ENCODE peak calls at places on chromosomes 7 and 10, in four cellular contexts. One of them, this sample, is unnamed.

GRCh38 chr7:131633342-131633843 is 77.0 kb upstream of the PODXL start:
- DNase-seq in activated CD4-positive, CD25-positive, alpha-beta regulatory T cell treated with anti-CD3 and anti-CD28 coated beads, Interleukin-2, amount 50 U/mL, for 16 hours: no peak
- DNase-seq in Caki2: no peak
- DNase-seq in activated naive CD4-positive, alpha-beta T cell treated with Interleukin-2 at 50 U/mL for 16 hours: no peak
- DNase-seq in this sample: no peak

GRCh38 chr7:93923291-93923690 is 1.8 kb downstream of the GNG11 start:
- DNase-seq in activated CD4-positive, CD25-positive, alpha-beta regulatory T cell treated with anti-CD3 and anti-CD28 coated beads, Interleukin-2, amount 50 U/mL, for 16 hours: no peak
- DNase-seq in activated naive CD4-positive, alpha-beta T cell treated with Interleukin-2 at 50 U/mL for 16 hours: no peak
- DNase-seq in Caki2: peak
- DNase-seq in this sample: no peak

GRCh38 chr7:107161415-107161814 is 7.4 kb upstream of the HBP1 start:
- DNase-seq in Caki2: no peak
- DNase-seq in activated CD4-positive, CD25-positive, alpha-beta regulatory T cell treated with anti-CD3 and anti-CD28 coated beads, Interleukin-2, amount 50 U/mL, for 16 hours: no peak
- DNase-seq in activated naive CD4-positive, alpha-beta T cell treated with Interleukin-2 at 50 U/mL for 16 hours: no peak
- DNase-seq in this sample: no peak

GRCh38 chr10:80448204-80448603 is 5.9 kb upstream of the TSPAN14 start:
- DNase-seq in Caki2: no peak
- DNase-seq in activated CD4-positive, CD25-positive, alpha-beta regulatory T cell treated with anti-CD3 and anti-CD28 coated beads, Interleukin-2, amount 50 U/mL, for 16 hours: no peak
- DNase-seq in activated naive CD4-positive, alpha-beta T cell treated with Interleukin-2 at 50 U/mL for 16 hours: no peak
- DNase-seq in this sample: no peak

GRCh38 chr7:117114272-117114671 is 161.0 kb downstream of the ST7 start:
- DNase-seq in Caki2: no peak
- DNase-seq in activated CD4-positive, CD25-positive, alpha-beta regulatory T cell treated with anti-CD3 and anti-CD28 coated beads, Interleukin-2, amount 50 U/mL, for 16 hours: no peak
- DNase-seq in activated naive CD4-positive, alpha-beta T cell treated with Interleukin-2 at 50 U/mL for 16 hours: no peak
- DNase-seq in this sample: no peak

GRCh38 chr10:51176976-51177690 is 102.8 kb downstream of the PRKG1 start:
- DNase-seq in activated naive CD4-positive, alpha-beta T cell treated with Interleukin-2 at 50 U/mL for 16 hours: no peak
- DNase-seq in activated CD4-positive, CD25-positive, alpha-beta regulatory T cell treated with anti-CD3 and anti-CD28 coated beads, Interleukin-2, amount 50 U/mL, for 16 hours: no peak
- DNase-seq in Caki2: no peak
- DNase-seq in this sample: no peak

GRCh38 chr7:90768301-90768700 is 172.2 kb downstream of the CDK14 start:
- DNase-seq in activated CD4-positive, CD25-positive, alpha-beta regulatory T cell treated with anti-CD3 and anti-CD28 coated beads, Interleukin-2, amount 50 U/mL, for 16 hours: no peak
- DNase-seq in activated naive CD4-positive, alpha-beta T cell treated with Interleukin-2 at 50 U/mL for 16 hours: no peak
- DNase-seq in Caki2: no peak
- DNase-seq in this sample: no peak

GRCh38 chr7:107068156-107068555 is 23.7 kb downstream of the PRKAR2B start:
- DNase-seq in Caki2: no peak
- DNase-seq in activated naive CD4-positive, alpha-beta T cell treated with Interleukin-2 at 50 U/mL for 16 hours: no peak
- DNase-seq in activated CD4-positive, CD25-positive, alpha-beta regulatory T cell treated with anti-CD3 and anti-CD28 coated beads, Interleukin-2, amount 50 U/mL, for 16 hours: no peak
- DNase-seq in this sample: no peak

GRCh38 chr7:89002942-89003618 is 207.5 kb upstream of the TEX47 start:
- DNase-seq in Caki2: no peak
- DNase-seq in activated CD4-positive, CD25-positive, alpha-beta regulatory T cell treated with anti-CD3 and anti-CD28 coated beads, Interleukin-2, amount 50 U/mL, for 16 hours: no peak
- DNase-seq in activated naive CD4-positive, alpha-beta T cell treated with Interleukin-2 at 50 U/mL for 16 hours: no peak
- DNase-seq in this sample: no peak

GRCh38 chr7:106071356-106071998 is 40.6 kb downstream of the SYPL1 start:
- DNase-seq in Caki2: no peak
- DNase-seq in activated naive CD4-positive, alpha-beta T cell treated with Interleukin-2 at 50 U/mL for 16 hours: peak
- DNase-seq in activated CD4-positive, CD25-positive, alpha-beta regulatory T cell treated with anti-CD3 and anti-CD28 coated beads, Interleukin-2, amount 50 U/mL, for 16 hours: peak
- DNase-seq in this sample: peak

GRCh38 chr10:54284526-54285193 is 516.4 kb downstream of the PCDH15 start:
- DNase-seq in Caki2: peak
- DNase-seq in activated naive CD4-positive, alpha-beta T cell treated with Interleukin-2 at 50 U/mL for 16 hours: no peak
- DNase-seq in activated CD4-positive, CD25-positive, alpha-beta regulatory T cell treated with anti-CD3 and anti-CD28 coated beads, Interleukin-2, amount 50 U/mL, for 16 hours: no peak
- DNase-seq in this sample: no peak

GRCh38 chr10:48358162-48358561 is 51.7 kb downstream of the MAPK8 start:
- DNase-seq in activated naive CD4-positive, alpha-beta T cell treated with Interleukin-2 at 50 U/mL for 16 hours: no peak
- DNase-seq in Caki2: no peak
- DNase-seq in activated CD4-positive, CD25-positive, alpha-beta regulatory T cell treated with anti-CD3 and anti-CD28 coated beads, Interleukin-2, amount 50 U/mL, for 16 hours: no peak
- DNase-seq in this sample: no peak

GRCh38 chr7:105219771-105220160 is 169.0 kb downstream of the SRPK2 start:
- DNase-seq in activated naive CD4-positive, alpha-beta T cell treated with Interleukin-2 at 50 U/mL for 16 hours: no peak
- DNase-seq in activated CD4-positive, CD25-positive, alpha-beta regulatory T cell treated with anti-CD3 and anti-CD28 coated beads, Interleukin-2, amount 50 U/mL, for 16 hours: no peak
- DNase-seq in Caki2: no peak
- DNase-seq in this sample: no peak

GRCh38 chr10:102501201-102502028 is 1.1 kb downstream of the ACTR1A start:
- DNase-seq in Caki2: no peak
- DNase-seq in activated naive CD4-positive, alpha-beta T cell treated with Interleukin-2 at 50 U/mL for 16 hours: no peak
- DNase-seq in activated CD4-positive, CD25-positive, alpha-beta regulatory T cell treated with anti-CD3 and anti-CD28 coated beads, Interleukin-2, amount 50 U/mL, for 16 hours: no peak
- DNase-seq in this sample: no peak

GRCh38 chr10:10826125-10826524 is 191.5 kb upstream of the CELF2 start:
- DNase-seq in Caki2: peak
- DNase-seq in activated naive CD4-positive, alpha-beta T cell treated with Interleukin-2 at 50 U/mL for 16 hours: no peak
- DNase-seq in activated CD4-positive, CD25-positive, alpha-beta regulatory T cell treated with anti-CD3 and anti-CD28 coated beads, Interleukin-2, amount 50 U/mL, for 16 hours: no peak
- DNase-seq in this sample: no peak

GRCh38 chr7:130367088-130367755 is 13.1 kb upstream of the CPA1 start:
- DNase-seq in Caki2: no peak
- DNase-seq in activated CD4-positive, CD25-positive, alpha-beta regulatory T cell treated with anti-CD3 and anti-CD28 coated beads, Interleukin-2, amount 50 U/mL, for 16 hours: peak
- DNase-seq in activated naive CD4-positive, alpha-beta T cell treated with Interleukin-2 at 50 U/mL for 16 hours: no peak
- DNase-seq in this sample: peak

GRCh38 chr7:135253851-135254815 is 20.5 kb downstream of the STRA8 start:
- DNase-seq in activated naive CD4-positive, alpha-beta T cell treated with Interleukin-2 at 50 U/mL for 16 hours: no peak
- DNase-seq in Caki2: peak
- DNase-seq in activated CD4-positive, CD25-positive, alpha-beta regulatory T cell treated with anti-CD3 and anti-CD28 coated beads, Interleukin-2, amount 50 U/mL, for 16 hours: no peak
- DNase-seq in this sample: no peak

GRCh38 chr10:119125942-119126341 is 22.0 kb downstream of the DENND10 start:
- DNase-seq in activated CD4-positive, CD25-positive, alpha-beta regulatory T cell treated with anti-CD3 and anti-CD28 coated beads, Interleukin-2, amount 50 U/mL, for 16 hours: no peak
- DNase-seq in Caki2: no peak
- DNase-seq in activated naive CD4-positive, alpha-beta T cell treated with Interleukin-2 at 50 U/mL for 16 hours: no peak
- DNase-seq in this sample: no peak

GRCh38 chr7:72924417-72924747 is 513 bp upstream of the POM121 start:
- DNase-seq in Caki2: no peak
- DNase-seq in activated CD4-positive, CD25-positive, alpha-beta regulatory T cell treated with anti-CD3 and anti-CD28 coated beads, Interleukin-2, amount 50 U/mL, for 16 hours: no peak
- DNase-seq in activated naive CD4-positive, alpha-beta T cell treated with Interleukin-2 at 50 U/mL for 16 hours: no peak
- DNase-seq in this sample: no peak

GRCh38 chr10:61974611-61975010 is 73.1 kb downstream of the ARID5B start:
- DNase-seq in activated CD4-positive, CD25-positive, alpha-beta regulatory T cell treated with anti-CD3 and anti-CD28 coated beads, Interleukin-2, amount 50 U/mL, for 16 hours: no peak
- DNase-seq in activated naive CD4-positive, alpha-beta T cell treated with Interleukin-2 at 50 U/mL for 16 hours: no peak
- DNase-seq in Caki2: peak
- DNase-seq in this sample: no peak

GRCh38 chr7:24854866-24855265 is 97.6 kb upstream of the GSDME start:
- DNase-seq in activated naive CD4-positive, alpha-beta T cell treated with Interleukin-2 at 50 U/mL for 16 hours: no peak
- DNase-seq in Caki2: no peak
- DNase-seq in activated CD4-positive, CD25-positive, alpha-beta regulatory T cell treated with anti-CD3 and anti-CD28 coated beads, Interleukin-2, amount 50 U/mL, for 16 hours: no peak
- DNase-seq in this sample: no peak

GRCh38 chr7:135790371-135790977 is 41.9 kb upstream of the FAM180A start:
- DNase-seq in activated CD4-positive, CD25-positive, alpha-beta regulatory T cell treated with anti-CD3 and anti-CD28 coated beads, Interleukin-2, amount 50 U/mL, for 16 hours: no peak
- DNase-seq in Caki2: no peak
- DNase-seq in activated naive CD4-positive, alpha-beta T cell treated with Interleukin-2 at 50 U/mL for 16 hours: no peak
- DNase-seq in this sample: no peak

GRCh38 chr10:120493411-120494312 is 36.6 kb downstream of the PLPP4 start:
- DNase-seq in activated naive CD4-positive, alpha-beta T cell treated with Interleukin-2 at 50 U/mL for 16 hours: no peak
- DNase-seq in Caki2: no peak
- DNase-seq in activated CD4-positive, CD25-positive, alpha-beta regulatory T cell treated with anti-CD3 and anti-CD28 coated beads, Interleukin-2, amount 50 U/mL, for 16 hours: no peak
- DNase-seq in this sample: no peak

GRCh38 chr7:99384523-99384922 is 10.0 kb downstream of the ARPC1B start:
- DNase-seq in activated CD4-positive, CD25-positive, alpha-beta regulatory T cell treated with anti-CD3 and anti-CD28 coated beads, Interleukin-2, amount 50 U/mL, for 16 hours: no peak
- DNase-seq in activated naive CD4-positive, alpha-beta T cell treated with Interleukin-2 at 50 U/mL for 16 hours: no peak
- DNase-seq in Caki2: no peak
- DNase-seq in this sample: no peak

GRCh38 chr7:159065151-159065550 is 79.5 kb downstream of the VIPR2 start:
- DNase-seq in activated CD4-positive, CD25-positive, alpha-beta regulatory T cell treated with anti-CD3 and anti-CD28 coated beads, Interleukin-2, amount 50 U/mL, for 16 hours: no peak
- DNase-seq in activated naive CD4-positive, alpha-beta T cell treated with Interleukin-2 at 50 U/mL for 16 hours: no peak
- DNase-seq in Caki2: no peak
- DNase-seq in this sample: no peak

GRCh38 chr10:4662576-4663161 is 163.3 kb upstream of the AKR1E2 start:
- DNase-seq in Caki2: no peak
- DNase-seq in activated naive CD4-positive, alpha-beta T cell treated with Interleukin-2 at 50 U/mL for 16 hours: no peak
- DNase-seq in activated CD4-positive, CD25-positive, alpha-beta regulatory T cell treated with anti-CD3 and anti-CD28 coated beads, Interleukin-2, amount 50 U/mL, for 16 hours: no peak
- DNase-seq in this sample: no peak

GRCh38 chr10:29102636-29103035 is 186.2 kb upstream of the LYZL1 start:
- DNase-seq in activated naive CD4-positive, alpha-beta T cell treated with Interleukin-2 at 50 U/mL for 16 hours: no peak
- DNase-seq in activated CD4-positive, CD25-positive, alpha-beta regulatory T cell treated with anti-CD3 and anti-CD28 coated beads, Interleukin-2, amount 50 U/mL, for 16 hours: no peak
- DNase-seq in Caki2: no peak
- DNase-seq in this sample: no peak

GRCh38 chr7:34991938-34992840 is 45.1 kb downstream of the DPY19L1 start:
- DNase-seq in activated CD4-positive, CD25-positive, alpha-beta regulatory T cell treated with anti-CD3 and anti-CD28 coated beads, Interleukin-2, amount 50 U/mL, for 16 hours: peak
- DNase-seq in activated naive CD4-positive, alpha-beta T cell treated with Interleukin-2 at 50 U/mL for 16 hours: peak
- DNase-seq in Caki2: peak
- DNase-seq in this sample: peak

GRCh38 chr10:34427911-34428216 is 387.2 kb downstream of the PARD3 start:
- DNase-seq in activated CD4-positive, CD25-positive, alpha-beta regulatory T cell treated with anti-CD3 and anti-CD28 coated beads, Interleukin-2, amount 50 U/mL, for 16 hours: no peak
- DNase-seq in activated naive CD4-positive, alpha-beta T cell treated with Interleukin-2 at 50 U/mL for 16 hours: no peak
- DNase-seq in Caki2: no peak
- DNase-seq in this sample: no peak